ENCODE peak calls at places on chromosomes 11 and 22, in five cellular contexts. D is GM13977, M is NCI-H1092, F is RPMI7951, B is HFF-Myc. Y is an unnamed sample.

GRCh38 chr11:121557348-121557747 is 104.6 kb upstream of the SORL1-AS1 start:
- DNase-seq in D (peak; percentile 51), M (no peak), F (peak; percentile 28), B (no peak), Y (no peak)

GRCh38 chr22:48889209-48889830 is 938.4 kb downstream of the BRD1 start:
- DNase-seq in D (no peak), M (no peak), F (no peak), B (no peak), Y (no peak)

GRCh38 chr11:111310088-111310487 is 11.7 kb downstream of the POU2AF3 start:
- DNase-seq in D (no peak), M (peak; percentile 34), F (no peak), B (no peak), Y (no peak)

GRCh38 chr11:67045314-67045713 is 11.3 kb upstream of the RHOD start:
- DNase-seq in D (peak; percentile 69), M (no peak), F (peak; percentile 82), B (no peak), Y (no peak)

GRCh38 chr22:47793304-47794101 is 1031.1 kb downstream of the TBC1D22A start:
- DNase-seq in D (no peak), M (no peak), F (no peak), B (no peak), Y (no peak)

GRCh38 chr11:102469196-102469821 is 16.7 kb upstream of the TMEM123 start:
- DNase-seq in D (no peak), M (no peak), F (no peak), B (peak; percentile 59), Y (no peak)

GRCh38 chr22:43201486-43202219 is 14.7 kb upstream of the TTLL12 start:
- DNase-seq in D (no peak), M (no peak), F (no peak), B (no peak), Y (no peak)

GRCh38 chr11:15911377-15912044 is 444.8 kb downstream of the SOX6 start:
- DNase-seq in D (no peak), M (peak; percentile 23), F (no peak), B (no peak), Y (no peak)

GRCh38 chr22:41910599-41911291 is 4.1 kb downstream of the SHISA8 start:
- DNase-seq in D (peak; percentile 70), M (no peak), F (peak; percentile 26), B (no peak), Y (no peak)

GRCh38 chr11:702731-703461 is 3.1 kb upstream of the EPS8L2 start:
- DNase-seq in D (no peak), M (no peak), F (no peak), B (no peak), Y (no peak)

GRCh38 chr11:77126156-77126775 is 1.8 kb upstream of the MYO7A start:
- DNase-seq in D (no peak), M (no peak), F (no peak), B (no peak), Y (no peak)

GRCh38 chr11:84648413-84648812 is 978.7 kb downstream of the DLG2 start:
- DNase-seq in D (no peak), M (no peak), F (no peak), B (no peak), Y (no peak)

GRCh38 chr11:95674669-95675358 is 114.8 kb downstream of the FAM76B start:
- DNase-seq in D (no peak), M (no peak), F (no peak), B (no peak), Y (no peak)

GRCh38 chr11:2912498-2912897 is 16.7 kb downstream of the PHLDA2 start:
- DNase-seq in D (no peak), M (no peak), F (peak; percentile 87), B (no peak), Y (no peak)

GRCh38 chr11:57466680-57467079 is 6.4 kb downstream of the RTN4RL2 start:
- DNase-seq in D (no peak), M (no peak), F (no peak), B (no peak), Y (no peak)

GRCh38 chr11:77322926-77323590 is 21.6 kb upstream of the GDPD4 start:
- DNase-seq in D (no peak), M (no peak), F (peak; percentile 53), B (no peak), Y (no peak)

GRCh38 chr11:103397369-103397768 is 288.1 kb downstream of the DYNC2H1 start:
- DNase-seq in D (no peak), M (no peak), F (no peak), B (no peak), Y (no peak)

GRCh38 chr11:71207563-71207962 is 44.8 kb downstream of the SHANK2 start:
- DNase-seq in D (no peak), M (no peak), F (no peak), B (no peak), Y (no peak)

GRCh38 chr11:57303990-57304579 is 20.7 kb downstream of the TNKS1BP1 start:
- DNase-seq in D (peak; percentile 4), M (peak; percentile 62), F (no peak), B (no peak), Y (no peak)

GRCh38 chr11:85742873-85743275 is 56.9 kb upstream of the CCDC89 start:
- DNase-seq in D (no peak), M (no peak), F (no peak), B (no peak), Y (no peak)

GRCh38 chr11:12175694-12176241 is 65.4 kb downstream of the MICAL2 start:
- DNase-seq in D (no peak), M (no peak), F (peak; percentile 90), B (peak; percentile 83), Y (no peak)